ENCODE peak calls at places on chromosomes 1 and 21, in four cellular contexts. O is iPS-NIHi11, R is HT-29, E is T-helper 1 cell. V is an unnamed sample.

GRCh38 chr1:237901284-237901870 is 10.7 kb upstream of the ZP4 start:
- DNase-seq in O (peak; percentile 64), R (peak; percentile 50), E (no peak), V (no peak)

GRCh38 chr1:3663999-3664699 is 11.8 kb downstream of the TP73 start:
- DNase-seq in O (no peak), R (no peak), E (no peak), V (no peak)

GRCh38 chr21:41370840-41371697 is 9.2 kb downstream of the MX2 start:
- DNase-seq in O (no peak), R (no peak), E (no peak), V (no peak)

GRCh38 chr1:237394263-237394662 is 352.3 kb downstream of the RYR2 start:
- DNase-seq in O (peak; percentile 9), R (no peak), E (no peak), V (no peak)

GRCh38 chr1:15616704-15617172 is 520 bp upstream of the DDI2 start:
- DNase-seq in O (peak; percentile 22), R (no peak), E (no peak), V (peak; percentile 49)

GRCh38 chr1:31771891-31772668 is 7.9 kb upstream of the ADGRB2 start:
- DNase-seq in O (no peak), R (no peak), E (peak; percentile 17), V (no peak)

GRCh38 chr1:185350027-185350442 is 33.0 kb upstream of the IVNS1ABP start:
- DNase-seq in O (no peak), R (no peak), E (no peak), V (no peak)

GRCh38 chr1:66788231-66788939 is 12.7 kb downstream of the INSL5 start:
- DNase-seq in O (no peak), R (peak; percentile 7), E (peak; percentile 4), V (no peak)

GRCh38 chr21:39668369-39668768 is 55.6 kb downstream of the B3GALT5 start:
- DNase-seq in O (no peak), R (no peak), E (no peak), V (no peak)

GRCh38 chr1:92623187-92623778 is 136.6 kb upstream of the GFI1 start:
- DNase-seq in O (no peak), R (peak; percentile 38), E (no peak), V (no peak)

GRCh38 chr1:155126494-155127104 is 1.1 kb upstream of the EFNA1 start:
- DNase-seq in O (peak; percentile 41), R (peak; percentile 52), E (no peak), V (peak; percentile 73)

V was measured in ecto neural progenitor cell.